ENCODE peak calls at places on chromosomes 4 and X, in ten cellular contexts. F, H, V, P, A, L, Y, R, C and T are unnamed samples. For H3K4me1, the result is how much of the 10 kb centered on the place peaks cover.

GRCh38 chrX:109347618-109348017 is 134.3 kb downstream of the GUCY2F start:
- DNase-seq in F (no peak), H (peak), V (peak), P (no peak), A (no peak), L (no peak), Y (no peak), R (no peak), C (no peak), T (peak)

GRCh38 chrX:23883737-23884354 is 23.9 kb downstream of the APOO start:
- DNase-seq in F (no peak), H (peak), V (peak), P (no peak), A (no peak), L (no peak), Y (no peak), R (no peak), C (peak), T (peak)

GRCh38 chr4:94486372-94486801 is 34.6 kb downstream of the PDLIM5 start:
- DNase-seq in F (no peak), H (no peak), V (peak), P (no peak), A (no peak), L (no peak), Y (no peak), R (no peak), C (no peak), T (peak)

GRCh38 chr4:154082760-154083530 is 294.1 kb upstream of the SFRP2 start:
- DNase-seq in F (no peak), H (no peak), V (no peak), P (no peak), A (no peak), L (no peak), Y (no peak), R (peak), C (no peak), T (no peak)

GRCh38 chr4:183659919-183660318 is 826 bp downstream of the TRAPPC11 start:
- DNase-seq in F (no peak), H (no peak), V (no peak), P (no peak), A (no peak), L (no peak), Y (no peak), R (no peak), C (no peak), T (no peak)

GRCh38 chr4:40804598-40804997 is 54.8 kb downstream of the NSUN7 start:
- DNase-seq in F (no peak), H (no peak), V (no peak), P (no peak), A (no peak), L (no peak), Y (no peak), R (no peak), C (no peak), T (no peak)

GRCh38 chr4:142700521-142700920 is 145.6 kb downstream of the INPP4B start:
- DNase-seq in F (no peak), H (no peak), V (no peak), P (no peak), A (no peak), L (no peak), Y (no peak), R (no peak), C (no peak), T (no peak)

GRCh38 chrX:12174358-12174757 is 36.1 kb downstream of the FRMPD4 start:
- DNase-seq in F (no peak), H (peak), V (peak), P (no peak), A (no peak), L (no peak), Y (no peak), R (no peak), C (no peak), T (no peak)

GRCh38 chr4:150570862-150571261 is 11.1 kb upstream of the MAB21L2 start:
- DNase-seq in F (no peak), H (no peak), V (no peak), P (no peak), A (no peak), L (no peak), Y (no peak), R (no peak), C (no peak), T (no peak)

GRCh38 chrX:17617794-17618193 is 119.5 kb upstream of the SCML1 start:
- DNase-seq in F (no peak), H (peak), V (peak), P (no peak), A (no peak), L (no peak), Y (no peak), R (no peak), C (no peak), T (no peak)

GRCh38 chr4:4693258-4693657 is 151.4 kb upstream of the STX18 start:
- DNase-seq in F (no peak), H (no peak), V (no peak), P (no peak), A (no peak), L (no peak), Y (no peak), R (no peak), C (no peak), T (no peak)

GRCh38 chr4:180664766-180665368 is 1578.3 kb upstream of the TENM3 start:
- DNase-seq in F (peak), H (peak), V (peak), P (no peak), A (no peak), L (no peak), Y (peak), R (peak), C (peak), T (peak)

GRCh38 chr4:87053064-87053693 is 118.4 kb downstream of the AFF1 start:
- DNase-seq in F (no peak), H (no peak), V (no peak), P (no peak), A (no peak), L (no peak), Y (no peak), R (no peak), C (no peak), T (no peak)

GRCh38 chr4:128553665-128554515 is 255.6 kb upstream of the JADE1 start:
- DNase-seq in F (no peak), H (no peak), V (peak), P (no peak), A (no peak), L (no peak), Y (no peak), R (peak), C (no peak), T (no peak)

GRCh38 chrX:107748490-107748889 is 27.1 kb downstream of the TSC22D3 start:
- DNase-seq in F (no peak), H (no peak), V (no peak), P (no peak), A (no peak), L (no peak), Y (no peak), R (no peak), C (no peak), T (no peak)

DNA sequence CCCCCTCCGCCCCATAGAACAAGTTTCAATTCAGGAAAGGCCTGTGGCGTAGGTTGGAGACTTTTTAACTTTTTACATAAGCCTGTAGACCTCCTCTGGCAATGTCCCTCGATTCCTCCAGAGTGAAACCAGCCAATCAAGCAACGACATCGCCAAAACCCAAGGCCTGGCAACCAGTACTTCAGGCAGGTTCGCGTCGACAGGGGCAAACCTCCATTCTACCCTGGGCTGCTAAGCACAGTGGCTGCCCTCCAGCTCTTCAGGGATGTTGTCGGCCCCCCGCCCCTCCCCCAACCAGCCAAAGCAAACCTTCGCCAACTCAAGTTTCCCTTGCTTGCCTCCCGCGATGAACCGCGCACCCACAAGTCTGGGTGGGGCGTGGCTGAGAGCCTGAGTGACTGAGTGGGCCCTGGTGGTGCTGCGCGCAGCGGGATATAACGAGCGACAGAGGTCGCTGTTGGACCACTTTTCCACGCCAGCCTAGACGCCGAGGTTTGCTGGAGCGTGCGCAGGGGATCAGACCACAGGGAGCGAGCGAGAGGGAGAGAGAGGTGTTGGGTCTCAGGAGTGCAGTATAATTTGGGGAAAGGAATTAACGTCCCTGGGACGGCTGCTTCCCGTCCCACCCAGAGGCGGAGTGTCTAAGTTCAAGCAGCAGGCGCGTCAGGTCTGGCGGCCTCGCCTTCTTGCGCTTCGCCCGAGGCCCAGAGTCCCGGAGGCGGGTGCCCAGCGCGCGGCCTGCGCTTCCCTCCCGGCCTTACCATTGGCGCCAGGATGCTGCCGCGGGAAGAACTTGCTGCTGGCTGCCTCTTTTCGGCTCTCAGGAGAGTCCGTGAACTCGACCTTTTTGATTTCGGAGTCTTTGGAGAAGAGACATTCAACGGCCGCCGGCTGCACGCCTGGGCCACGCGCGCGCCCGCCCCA is 9.0 kb upstream of the PITX2 start:
- DNase-seq in F (peak), H (peak), V (peak), P (peak), A (peak), L (peak), Y (no peak), R (no peak), C (peak), T (peak)
- H3K4me1 ChIP-seq in F (under half), H (under half), V (under half), P (under half), A (under half), L (under half), Y (under half), R (under half), C (under half), T (under half)

GRCh38 chr4:77028241-77028640 is 47.5 kb downstream of the CCNI start:
- DNase-seq in F (no peak), H (no peak), V (no peak), P (no peak), A (no peak), L (no peak), Y (no peak), R (no peak), C (no peak), T (no peak)

GRCh38 chr4:77023920-77024319 is 51.9 kb downstream of the CCNI start:
- DNase-seq in F (no peak), H (peak), V (no peak), P (no peak), A (no peak), L (no peak), Y (no peak), R (no peak), C (no peak), T (no peak)

GRCh38 chr4:77026322-77026704 is 49.5 kb downstream of the CCNI start:
- DNase-seq in F (no peak), H (no peak), V (no peak), P (no peak), A (no peak), L (no peak), Y (no peak), R (no peak), C (no peak), T (no peak)

GRCh38 chr4:77022581-77023133 is 53.1 kb downstream of the CCNI start:
- DNase-seq in F (no peak), H (no peak), V (peak), P (no peak), A (no peak), L (no peak), Y (no peak), R (no peak), C (no peak), T (no peak)

GRCh38 chr4:77025643-77026321 is 50.0 kb downstream of the CCNI start:
- DNase-seq in F (no peak), H (no peak), V (no peak), P (no peak), A (no peak), L (no peak), Y (no peak), R (no peak), C (no peak), T (no peak)
- H3K4me1 ChIP-seq in F (under half), H (under half), V (under half), P (under half), A (under half), L (under half), Y (under half), R (under half), C (under half), T (under half)

GRCh38 chr4:184807261-184807660 is 18.5 kb downstream of the ACSL1 start:
- DNase-seq in F (no peak), H (peak), V (no peak), P (no peak), A (no peak), L (no peak), Y (no peak), R (no peak), C (no peak), T (no peak)

GRCh38 chr4:184804621-184805020 is 21.1 kb downstream of the ACSL1 start:
- DNase-seq in F (no peak), H (no peak), V (no peak), P (no peak), A (no peak), L (no peak), Y (no peak), R (no peak), C (no peak), T (peak)

GRCh38 chr4:184805462-184806245 is 20.1 kb downstream of the ACSL1 start:
- DNase-seq in F (peak), H (peak), V (no peak), P (peak), A (peak), L (peak), Y (no peak), R (no peak), C (peak), T (no peak)

GRCh38 chr4:184806711-184807110 is 19.1 kb downstream of the ACSL1 start:
- DNase-seq in F (no peak), H (no peak), V (no peak), P (no peak), A (no peak), L (no peak), Y (no peak), R (no peak), C (no peak), T (no peak)

GRCh38 chr4:184806246-184806550 is 19.6 kb downstream of the ACSL1 start:
- DNase-seq in F (no peak), H (no peak), V (no peak), P (no peak), A (no peak), L (no peak), Y (no peak), R (no peak), C (no peak), T (no peak)
- H3K4me1 ChIP-seq in F (under half), H (under half), V (under half), P (under half), A (under half), L (under half), Y (under half), R (under half), C (under half), T (under half)

DNA sequence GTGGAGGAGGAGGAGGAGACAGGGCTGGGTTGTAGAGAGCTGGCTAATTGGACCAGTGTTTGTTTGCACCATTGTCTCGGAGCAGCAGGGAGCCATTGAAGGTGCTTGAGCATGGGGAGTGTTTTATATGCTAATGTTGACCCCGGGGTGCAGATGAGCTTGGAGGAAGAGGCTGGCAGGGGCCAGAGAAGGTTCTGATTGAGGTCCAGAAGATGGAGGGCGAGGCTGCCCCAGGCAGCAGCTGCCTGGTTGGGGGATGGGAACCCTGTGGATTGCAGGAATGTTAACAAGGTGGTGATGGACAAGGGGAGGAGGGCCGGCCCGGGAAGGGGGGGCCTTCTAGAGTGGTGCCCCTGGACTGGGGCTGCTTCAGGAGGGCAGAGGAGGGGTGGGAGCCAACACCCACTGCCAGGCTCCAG is 18.0 kb downstream of the DOK7 start:
- DNase-seq in F (no peak), H (no peak), V (no peak), P (no peak), A (no peak), L (peak), Y (no peak), R (no peak), C (no peak), T (no peak)
- H3K4me1 ChIP-seq in F (under half), H (under half), V (under half), P (under half), A (under half), L (under half), Y (under half), R (under half), C (under half), T (under half)

GRCh38 chr4:139599594-139600374 is 43.8 kb upstream of the SETD7 start:
- DNase-seq in F (no peak), H (peak), V (peak), P (no peak), A (no peak), L (no peak), Y (no peak), R (peak), C (no peak), T (peak)
- H3K4me1 ChIP-seq in F (under half), H (under half), V (under half), P (under half), A (under half), L (under half), Y (under half), R (under half), C (under half), T (under half)